ENCODE peak calls at places on chromosomes 7 and 10, in six cellular contexts. O, F, B, M, Z and T are unnamed samples.

GRCh38 chr10:17007836-17008235 is 121.8 kb downstream of the CUBN start:
- DNase-seq in O (no peak), F (no peak), B (no peak), M (no peak), Z (peak), T (no peak)

GRCh38 chr10:95513008-95513589 is 48.1 kb downstream of the SORBS1 start:
- DNase-seq in O (no peak), F (no peak), B (no peak), M (no peak), Z (no peak), T (no peak)

GRCh38 chr7:100942038-100942774 is 7.1 kb upstream of the MUC3A start:
- DNase-seq in O (no peak), F (no peak), B (no peak), M (no peak), Z (no peak), T (no peak)

GRCh38 chr7:109844362-109844761 is 1246.6 kb upstream of the LRRN3 start:
- DNase-seq in O (peak), F (no peak), B (peak), M (no peak), Z (peak), T (peak)

GRCh38 chr10:66586073-66586472 is 339.8 kb upstream of the LRRTM3 start:
- DNase-seq in O (peak), F (no peak), B (no peak), M (peak), Z (no peak), T (peak)

GRCh38 chr7:15723840-15724239 is 37.4 kb upstream of the MEOX2 start:
- DNase-seq in O (no peak), F (no peak), B (no peak), M (no peak), Z (no peak), T (no peak)

GRCh38 chr10:18777258-18777657 is 118.0 kb downstream of the ARL5B start:
- DNase-seq in O (no peak), F (no peak), B (no peak), M (no peak), Z (no peak), T (no peak)

GRCh38 chr7:127514499-127514898 is 70.9 kb downstream of the GCC1 start:
- DNase-seq in O (peak), F (no peak), B (peak), M (no peak), Z (peak), T (peak)

GRCh38 chr10:101052285-101052684 is 9.5 kb upstream of the KAZALD1 start:
- DNase-seq in O (peak), F (no peak), B (peak), M (no peak), Z (peak), T (no peak)

GRCh38 chr10:106436123-106436740 is 728.3 kb downstream of the SORCS1 start:
- DNase-seq in O (peak), F (no peak), B (peak), M (no peak), Z (no peak), T (peak)

GRCh38 chr10:110656612-110657011 is 12.5 kb downstream of the RBM20 start:
- DNase-seq in O (no peak), F (no peak), B (no peak), M (no peak), Z (no peak), T (no peak)
- H3K23ac ChIP-seq in O (no peak), F (no peak), B (no peak), M (no peak), Z (no peak), T (no peak)

GRCh38 chr10:118045842-118046490 is 775 bp downstream of the RAB11FIP2 start:
- DNase-seq in O (peak), F (no peak), B (peak), M (no peak), Z (peak), T (peak)

GRCh38 chr10:118042336-118042735 is 4.4 kb downstream of the RAB11FIP2 start:
- DNase-seq in O (no peak), F (no peak), B (no peak), M (no peak), Z (no peak), T (no peak)

GRCh38 chr10:118041316-118041715 is 5.4 kb downstream of the RAB11FIP2 start:
- DNase-seq in O (peak), F (no peak), B (no peak), M (no peak), Z (no peak), T (no peak)

GRCh38 chr10:118045154-118045841 is 1.4 kb downstream of the RAB11FIP2 start:
- DNase-seq in O (no peak), F (no peak), B (no peak), M (no peak), Z (no peak), T (no peak)

GRCh38 chr10:118042827-118043242 is 3.9 kb downstream of the RAB11FIP2 start:
- DNase-seq in O (no peak), F (no peak), B (no peak), M (no peak), Z (no peak), T (no peak)
- H3K23ac ChIP-seq in O (no peak), F (no peak), B (peak), M (no peak), Z (no peak), T (no peak)

GRCh38 chr10:10330481-10330880 is 687.2 kb upstream of the CELF2 start:
- DNase-seq in O (peak), F (no peak), B (no peak), M (no peak), Z (peak), T (no peak)

GRCh38 chr10:10320981-10321380 is 696.7 kb upstream of the CELF2 start:
- DNase-seq in O (peak), F (no peak), B (no peak), M (no peak), Z (peak), T (no peak)

GRCh38 chr10:10327934-10328333 is 689.7 kb upstream of the CELF2 start:
- DNase-seq in O (peak), F (no peak), B (no peak), M (no peak), Z (no peak), T (no peak)

GRCh38 chr10:10326119-10326518 is 691.6 kb upstream of the CELF2 start:
- DNase-seq in O (peak), F (no peak), B (no peak), M (no peak), Z (peak), T (no peak)
- H3K23ac ChIP-seq in O (no peak), F (no peak), B (no peak), M (no peak), Z (no peak), T (no peak)

GRCh38 chr7:115951547-115951946 is 79.0 kb downstream of the TFEC start:
- DNase-seq in O (no peak), F (no peak), B (no peak), M (no peak), Z (no peak), T (no peak)

GRCh38 chr7:115952832-115953231 is 77.7 kb downstream of the TFEC start:
- DNase-seq in O (no peak), F (no peak), B (no peak), M (no peak), Z (no peak), T (no peak)

DNA sequence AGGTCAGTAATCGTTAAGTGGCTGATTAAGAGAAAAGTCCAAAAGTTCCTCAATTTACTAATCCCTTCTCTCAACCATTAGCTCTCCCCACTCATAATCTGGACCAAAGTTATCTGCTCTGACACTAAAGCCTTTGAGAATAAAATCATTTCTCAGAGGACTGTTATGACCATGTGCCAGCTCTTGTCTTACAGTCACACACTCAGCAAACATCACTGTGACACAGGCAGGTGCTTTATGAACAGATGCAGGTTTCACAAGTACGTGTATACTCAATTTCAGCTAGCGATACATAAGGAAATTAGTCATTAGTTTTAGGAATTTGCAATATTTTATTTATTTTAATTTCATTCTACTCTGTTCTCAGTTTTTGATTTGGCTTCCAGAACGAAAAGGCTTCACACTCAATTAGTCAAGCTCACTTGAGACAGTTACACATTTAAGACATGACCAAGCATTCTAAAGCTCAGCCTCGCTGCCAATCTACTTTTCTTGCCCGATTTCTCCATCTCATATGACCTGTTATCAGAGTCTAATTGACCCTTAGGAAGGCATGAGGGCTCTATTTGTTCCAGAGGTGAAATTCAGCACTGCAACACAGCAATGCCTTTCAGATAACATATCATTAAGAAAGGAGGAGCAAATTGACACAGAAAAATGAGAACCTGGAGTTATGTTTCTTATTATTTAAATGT is 76.9 kb downstream of the TFEC start:
- DNase-seq in O (no peak), F (no peak), B (no peak), M (no peak), Z (no peak), T (no peak)
- H3K23ac ChIP-seq in O (no peak), F (no peak), B (no peak), M (no peak), Z (no peak), T (no peak)

DNA sequence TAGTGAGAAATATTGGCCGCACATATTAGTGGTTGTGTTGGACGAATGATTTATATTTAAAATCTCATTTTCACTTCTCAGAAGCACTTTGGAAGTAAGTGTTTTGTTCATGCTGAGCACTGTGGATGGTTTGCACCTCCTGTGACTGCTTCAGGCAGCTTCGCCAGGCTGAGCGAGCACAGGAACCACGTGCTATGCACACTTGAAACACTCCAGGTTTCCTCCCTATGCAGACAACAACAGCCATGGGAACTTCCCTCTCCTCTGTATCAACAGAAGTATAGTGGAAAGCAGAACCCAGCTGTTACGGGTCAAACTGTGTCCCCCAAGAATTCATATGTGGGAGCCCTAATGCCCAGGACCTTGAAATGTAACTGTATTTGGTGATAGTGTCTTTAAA is 67.3 kb upstream of the WDR11 start:
- DNase-seq in O (no peak), F (no peak), B (no peak), M (no peak), Z (no peak), T (no peak)
- H3K23ac ChIP-seq in O (no peak), F (no peak), B (no peak), M (no peak), Z (no peak), T (no peak)

DNA sequence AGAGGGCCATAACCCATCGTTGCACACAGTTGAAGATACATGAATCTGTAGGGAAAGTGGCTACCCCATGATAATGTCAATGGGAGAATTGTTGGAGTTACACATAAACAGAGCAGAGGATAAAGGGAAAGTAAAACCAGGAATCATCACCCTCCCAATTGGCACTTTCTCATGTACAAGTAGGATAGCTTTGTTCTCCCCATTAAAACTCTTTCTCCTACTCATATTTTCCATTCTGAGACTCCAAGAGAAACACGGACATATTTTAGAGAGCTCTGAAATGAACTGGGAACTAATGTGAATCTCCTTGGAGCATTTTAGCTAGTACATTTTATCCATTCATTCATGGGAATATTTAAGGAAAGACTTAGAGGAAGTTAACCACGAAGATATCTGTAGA is 17.2 kb upstream of the LRRC17 start:
- DNase-seq in O (no peak), F (no peak), B (no peak), M (no peak), Z (no peak), T (no peak)
- H3K23ac ChIP-seq in O (no peak), F (no peak), B (no peak), M (no peak), Z (no peak), T (no peak)

GRCh38 chr10:102801978-102802377 is 35.2 kb downstream of the CYP17A1 start:
- DNase-seq in O (no peak), F (no peak), B (peak), M (no peak), Z (peak), T (peak)

GRCh38 chr10:102799691-102800435 is 37.4 kb downstream of the CYP17A1 start:
- DNase-seq in O (no peak), F (no peak), B (no peak), M (no peak), Z (no peak), T (no peak)

GRCh38 chr10:102802920-102803534 is 34.2 kb downstream of the CYP17A1 start:
- DNase-seq in O (peak), F (no peak), B (peak), M (peak), Z (peak), T (peak)

GRCh38 chr10:102801496-102801895 is 35.7 kb downstream of the CYP17A1 start:
- DNase-seq in O (no peak), F (no peak), B (peak), M (peak), Z (peak), T (peak)

GRCh38 chr10:102800601-102801335 is 36.4 kb downstream of the CYP17A1 start:
- DNase-seq in O (no peak), F (no peak), B (peak), M (no peak), Z (no peak), T (peak)
- H3K23ac ChIP-seq in O (no peak), F (no peak), B (no peak), M (no peak), Z (no peak), T (no peak)

GRCh38 chr7:129285195-129285594 is 60.4 kb downstream of the AHCYL2 start:
- DNase-seq in O (peak), F (no peak), B (no peak), M (no peak), Z (no peak), T (no peak)
- H3K23ac ChIP-seq in O (no peak), F (no peak), B (no peak), M (no peak), Z (no peak), T (no peak)

GRCh38 chr10:31207636-31208035 is 111.4 kb upstream of the ZEB1 start:
- DNase-seq in O (peak), F (no peak), B (no peak), M (no peak), Z (peak), T (no peak)

GRCh38 chr10:31209523-31209922 is 109.5 kb upstream of the ZEB1 start:
- DNase-seq in O (no peak), F (no peak), B (no peak), M (no peak), Z (no peak), T (no peak)

GRCh38 chr10:31204090-31204489 is 114.9 kb upstream of the ZEB1 start:
- DNase-seq in O (peak), F (no peak), B (no peak), M (no peak), Z (peak), T (no peak)
- H3K23ac ChIP-seq in O (no peak), F (no peak), B (no peak), M (no peak), Z (no peak), T (no peak)